ENCODE peak calls at places on chromosome 15, in five cellular contexts. One of them, this sample, is unnamed.

GRCh38 chr15:48928877-48929538 is 34.7 kb downstream of the SHC4 start:
- DNase-seq in MM.1S: no peak
- DNase-seq in mucosa of descending colon: no peak
- DNase-seq in GM12864: no peak
- DNase-seq in epithelial cell of esophagus: no peak
- DNase-seq in this sample: no peak

GRCh38 chr15:80591938-80592825 is 102.9 kb upstream of the ABHD17C start:
- DNase-seq in mucosa of descending colon: no peak
- DNase-seq in GM12864: no peak
- DNase-seq in MM.1S: no peak
- DNase-seq in epithelial cell of esophagus: no peak
- DNase-seq in this sample: no peak

GRCh38 chr15:55224892-55225291 is 28.2 kb upstream of the RSL24D1 start:
- DNase-seq in epithelial cell of esophagus: no peak
- DNase-seq in mucosa of descending colon: no peak
- DNase-seq in GM12864: no peak
- DNase-seq in MM.1S: no peak
- DNase-seq in this sample: no peak

GRCh38 chr15:80849308-80849707 is 70.1 kb downstream of the CEMIP start:
- DNase-seq in MM.1S: no peak
- DNase-seq in epithelial cell of esophagus: peak; percentile 88
- DNase-seq in mucosa of descending colon: no peak
- DNase-seq in GM12864: no peak
- DNase-seq in this sample: no peak

GRCh38 chr15:74723754-74724334 is 1.5 kb downstream of the CYP1A1 start:
- DNase-seq in mucosa of descending colon: peak; percentile 34
- DNase-seq in epithelial cell of esophagus: peak; percentile 78
- DNase-seq in MM.1S: peak; percentile 34
- DNase-seq in GM12864: no peak
- DNase-seq in this sample: peak; percentile 67

GRCh38 chr15:65246026-65246714 is 34.9 kb upstream of the CILP start:
- DNase-seq in mucosa of descending colon: no peak
- DNase-seq in MM.1S: no peak
- DNase-seq in GM12864: no peak
- DNase-seq in epithelial cell of esophagus: peak; percentile 81
- DNase-seq in this sample: no peak

GRCh38 chr15:82303956-82304640 is 41.5 kb downstream of the SAXO2 start:
- DNase-seq in MM.1S: no peak
- DNase-seq in mucosa of descending colon: no peak
- DNase-seq in epithelial cell of esophagus: no peak
- DNase-seq in GM12864: no peak
- DNase-seq in this sample: no peak

GRCh38 chr15:71506946-71507345 is 303.4 kb upstream of the NR2E3 start:
- DNase-seq in mucosa of descending colon: no peak
- DNase-seq in GM12864: peak; percentile 26
- DNase-seq in MM.1S: no peak
- DNase-seq in epithelial cell of esophagus: no peak
- DNase-seq in this sample: no peak

GRCh38 chr15:83278191-83278590 is 6.3 kb downstream of the BNC1 start:
- DNase-seq in epithelial cell of esophagus: peak; percentile 87
- DNase-seq in MM.1S: no peak
- DNase-seq in mucosa of descending colon: no peak
- DNase-seq in GM12864: no peak
- DNase-seq in this sample: no peak

GRCh38 chr15:49847937-49848823 is 227.3 kb downstream of the DTWD1 start:
- DNase-seq in mucosa of descending colon: no peak
- DNase-seq in MM.1S: no peak
- DNase-seq in GM12864: no peak
- DNase-seq in epithelial cell of esophagus: peak; percentile 76
- DNase-seq in this sample: no peak

GRCh38 chr15:49423021-49423420 is at the start of gene FGF7:
- DNase-seq in epithelial cell of esophagus: no peak
- DNase-seq in mucosa of descending colon: no peak
- DNase-seq in GM12864: no peak
- DNase-seq in MM.1S: no peak
- DNase-seq in this sample: no peak

GRCh38 chr15:76674883-76675282 is 230.3 kb downstream of the SCAPER start:
- DNase-seq in GM12864: no peak
- DNase-seq in epithelial cell of esophagus: peak; percentile 45
- DNase-seq in MM.1S: no peak
- DNase-seq in mucosa of descending colon: no peak
- DNase-seq in this sample: no peak

GRCh38 chr15:88454867-88455810 is 12.0 kb downstream of the MRPL46 start:
- DNase-seq in mucosa of descending colon: peak; percentile 79
- DNase-seq in MM.1S: peak; percentile 80
- DNase-seq in epithelial cell of esophagus: peak; percentile 76
- DNase-seq in GM12864: no peak
- DNase-seq in this sample: peak; percentile 50

GRCh38 chr15:85564686-85565085 is 184.3 kb downstream of the AKAP13 start:
- DNase-seq in GM12864: no peak
- DNase-seq in mucosa of descending colon: no peak
- DNase-seq in epithelial cell of esophagus: peak; percentile 27
- DNase-seq in MM.1S: no peak
- DNase-seq in this sample: no peak

GRCh38 chr15:84759018-84759417 is 10.6 kb downstream of the ZNF592 start:
- DNase-seq in MM.1S: no peak
- DNase-seq in mucosa of descending colon: no peak
- DNase-seq in GM12864: no peak
- DNase-seq in epithelial cell of esophagus: no peak
- DNase-seq in this sample: no peak

GRCh38 chr15:85946986-85947385 is 132.7 kb upstream of the AGBL1 start:
- DNase-seq in MM.1S: no peak
- DNase-seq in GM12864: no peak
- DNase-seq in mucosa of descending colon: no peak
- DNase-seq in epithelial cell of esophagus: no peak
- DNase-seq in this sample: no peak

GRCh38 chr15:86855307-86855706 is 775.6 kb downstream of the AGBL1 start:
- DNase-seq in GM12864: no peak
- DNase-seq in mucosa of descending colon: no peak
- DNase-seq in epithelial cell of esophagus: peak; percentile 25
- DNase-seq in MM.1S: no peak
- DNase-seq in this sample: no peak

GRCh38 chr15:78654272-78654671 is 13.3 kb upstream of the CHRNB4 start:
- DNase-seq in epithelial cell of esophagus: peak; percentile 59
- DNase-seq in MM.1S: no peak
- DNase-seq in mucosa of descending colon: no peak
- DNase-seq in GM12864: no peak
- DNase-seq in this sample: no peak

GRCh38 chr15:94080989-94081605 is 150.3 kb upstream of the MCTP2 start:
- DNase-seq in MM.1S: no peak
- DNase-seq in epithelial cell of esophagus: no peak
- DNase-seq in mucosa of descending colon: no peak
- DNase-seq in GM12864: no peak
- DNase-seq in this sample: no peak

GRCh38 chr15:34855397-34855796 is 60.0 kb upstream of the ACTC1 start:
- DNase-seq in epithelial cell of esophagus: peak; percentile 60
- DNase-seq in GM12864: no peak
- DNase-seq in MM.1S: no peak
- DNase-seq in mucosa of descending colon: no peak
- DNase-seq in this sample: no peak

GRCh38 chr15:53461677-53462076 is 297.8 kb downstream of the WDR72 start:
- DNase-seq in GM12864: no peak
- DNase-seq in mucosa of descending colon: no peak
- DNase-seq in epithelial cell of esophagus: no peak
- DNase-seq in MM.1S: no peak
- DNase-seq in this sample: no peak

GRCh38 chr15:90650117-90650955 is 66.8 kb upstream of the BLM start:
- DNase-seq in GM12864: no peak
- DNase-seq in epithelial cell of esophagus: no peak
- DNase-seq in MM.1S: no peak
- DNase-seq in mucosa of descending colon: no peak
- DNase-seq in this sample: no peak

GRCh38 chr15:63601727-63602185 is 4.6 kb downstream of the FBXL22 start:
- DNase-seq in GM12864: no peak
- DNase-seq in MM.1S: peak; percentile 61
- DNase-seq in epithelial cell of esophagus: no peak
- DNase-seq in mucosa of descending colon: peak; percentile 78
- DNase-seq in this sample: peak; percentile 53

GRCh38 chr15:39181348-39181747 is 399.5 kb upstream of the THBS1 start:
- DNase-seq in mucosa of descending colon: no peak
- DNase-seq in epithelial cell of esophagus: no peak
- DNase-seq in GM12864: no peak
- DNase-seq in MM.1S: no peak
- DNase-seq in this sample: no peak

GRCh38 chr15:45134046-45134445 is 4.3 kb downstream of the DUOX1 start:
- DNase-seq in epithelial cell of esophagus: no peak
- DNase-seq in MM.1S: no peak
- DNase-seq in mucosa of descending colon: no peak
- DNase-seq in GM12864: no peak
- DNase-seq in this sample: no peak

GRCh38 chr15:45138814-45139765 is 9.3 kb downstream of the DUOX1 start:
- DNase-seq in epithelial cell of esophagus: no peak
- DNase-seq in MM.1S: no peak
- DNase-seq in GM12864: no peak
- DNase-seq in mucosa of descending colon: no peak
- DNase-seq in this sample: no peak

GRCh38 chr15:45137703-45138102 is 7.9 kb downstream of the DUOX1 start:
- DNase-seq in MM.1S: no peak
- DNase-seq in mucosa of descending colon: no peak
- DNase-seq in epithelial cell of esophagus: no peak
- DNase-seq in GM12864: no peak
- DNase-seq in this sample: no peak

GRCh38 chr15:45134682-45135604 is 5.1 kb downstream of the DUOX1 start:
- DNase-seq in epithelial cell of esophagus: no peak
- DNase-seq in MM.1S: no peak
- DNase-seq in GM12864: no peak
- DNase-seq in mucosa of descending colon: peak; percentile 61
- DNase-seq in this sample: no peak

GRCh38 chr15:45136378-45136764 is 6.6 kb downstream of the DUOX1 start:
- DNase-seq in MM.1S: no peak
- DNase-seq in epithelial cell of esophagus: no peak
- DNase-seq in mucosa of descending colon: no peak
- DNase-seq in GM12864: no peak
- DNase-seq in this sample: no peak
- TF ChIP-seq CTCF in MM.1S: no peak
- TF ChIP-seq CTCF in epithelial cell of esophagus: no peak
- TF ChIP-seq CTCF in mucosa of descending colon: no peak
- TF ChIP-seq CTCF in GM12864: peak; percentile 18
- TF ChIP-seq CTCF in this sample: peak; percentile 35

DNA sequence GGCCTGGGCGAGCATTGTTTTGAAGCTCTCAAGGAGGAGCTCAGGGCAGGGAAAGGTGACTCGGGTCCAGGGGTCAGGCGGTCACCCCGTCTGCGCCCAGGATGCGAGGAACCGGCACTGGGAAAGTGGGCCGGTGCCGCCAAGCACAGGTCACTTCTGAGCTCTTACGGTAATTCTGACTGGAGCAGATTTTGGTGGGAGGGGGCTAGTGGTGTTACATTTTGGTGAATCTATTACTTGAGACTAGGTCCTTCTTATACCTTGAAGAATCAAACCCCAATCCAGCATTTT is 590 bp upstream of the MTMR10 start:
- DNase-seq in mucosa of descending colon: no peak
- DNase-seq in MM.1S: no peak
- DNase-seq in epithelial cell of esophagus: peak; percentile 39
- DNase-seq in GM12864: no peak
- DNase-seq in this sample: no peak
- TF ChIP-seq CTCF in mucosa of descending colon: no peak
- TF ChIP-seq CTCF in MM.1S: no peak
- TF ChIP-seq CTCF in epithelial cell of esophagus: no peak
- TF ChIP-seq CTCF in GM12864: no peak
- TF ChIP-seq CTCF in this sample: no peak

GRCh38 chr15:66566963-66567531 is 1.2 kb upstream of the LCTL start:
- DNase-seq in MM.1S: peak; percentile 59
- DNase-seq in epithelial cell of esophagus: peak; percentile 71
- DNase-seq in GM12864: peak; percentile 27
- DNase-seq in mucosa of descending colon: peak; percentile 85
- DNase-seq in this sample: peak; percentile 77
- TF ChIP-seq CTCF in MM.1S: peak; percentile 67
- TF ChIP-seq CTCF in epithelial cell of esophagus: peak; percentile 75
- TF ChIP-seq CTCF in GM12864: peak; percentile 58
- TF ChIP-seq CTCF in mucosa of descending colon: peak; percentile 33
- TF ChIP-seq CTCF in this sample: peak; percentile 36

DNA sequence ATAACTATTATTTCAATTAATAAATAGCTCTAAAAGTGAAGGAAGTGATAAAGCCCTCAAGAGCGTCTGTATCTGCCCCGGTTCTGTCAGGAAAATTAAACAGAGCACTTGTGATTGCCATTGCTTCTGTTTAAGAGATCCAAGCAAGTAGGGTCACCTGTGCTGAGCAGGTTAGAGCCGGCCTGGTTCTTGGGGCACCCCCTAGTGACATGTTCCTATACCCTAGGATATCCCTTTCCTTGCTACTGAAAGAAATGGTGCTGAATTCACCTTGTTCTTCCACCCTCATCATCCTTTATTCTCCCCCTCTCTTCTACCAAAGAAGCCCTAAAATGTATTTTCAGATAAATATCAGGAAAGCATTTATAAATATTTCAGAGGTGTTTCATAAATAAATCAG is 323.5 kb downstream of the RORA start:
- DNase-seq in MM.1S: peak; percentile 29
- DNase-seq in epithelial cell of esophagus: peak; percentile 3
- DNase-seq in GM12864: no peak
- DNase-seq in mucosa of descending colon: peak; percentile 14
- DNase-seq in this sample: no peak
- TF ChIP-seq CTCF in MM.1S: peak; percentile 35
- TF ChIP-seq CTCF in epithelial cell of esophagus: peak; percentile 18
- TF ChIP-seq CTCF in GM12864: peak; percentile 25
- TF ChIP-seq CTCF in mucosa of descending colon: no peak
- TF ChIP-seq CTCF in this sample: no peak

DNA sequence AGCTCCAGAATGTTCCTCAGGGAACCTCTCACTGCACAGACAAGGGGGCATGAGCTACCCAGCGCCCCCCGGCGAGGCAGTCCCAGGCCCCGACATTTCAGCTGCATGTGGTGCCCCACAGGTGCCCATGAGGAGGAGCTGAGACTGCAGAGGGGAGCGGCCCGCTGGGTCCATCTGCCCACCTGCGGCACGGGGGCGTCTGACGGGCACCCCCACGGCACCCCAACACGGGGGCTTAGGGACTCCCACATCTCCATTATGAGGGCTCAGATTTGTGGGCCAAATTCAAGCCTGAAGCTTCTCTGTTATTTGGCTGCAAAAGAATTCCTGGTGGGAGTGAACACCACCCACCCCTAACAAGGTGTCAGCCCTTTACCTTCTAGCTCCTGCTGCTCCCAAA is 258.4 kb downstream of the UACA start:
- DNase-seq in GM12864: no peak
- DNase-seq in epithelial cell of esophagus: no peak
- DNase-seq in MM.1S: no peak
- DNase-seq in mucosa of descending colon: no peak
- DNase-seq in this sample: no peak
- TF ChIP-seq CTCF in GM12864: no peak
- TF ChIP-seq CTCF in epithelial cell of esophagus: no peak
- TF ChIP-seq CTCF in MM.1S: no peak
- TF ChIP-seq CTCF in mucosa of descending colon: no peak
- TF ChIP-seq CTCF in this sample: no peak

GRCh38 chr15:32994810-32995424 is 199.6 kb downstream of the FMN1 start:
- DNase-seq in GM12864: no peak
- DNase-seq in epithelial cell of esophagus: peak; percentile 59
- DNase-seq in MM.1S: peak; percentile 42
- DNase-seq in mucosa of descending colon: no peak
- DNase-seq in this sample: peak; percentile 35
- TF ChIP-seq CTCF in GM12864: peak; percentile 40
- TF ChIP-seq CTCF in epithelial cell of esophagus: peak; percentile 58
- TF ChIP-seq CTCF in MM.1S: peak; percentile 47
- TF ChIP-seq CTCF in mucosa of descending colon: no peak
- TF ChIP-seq CTCF in this sample: peak; percentile 16